ENCODE peak calls at places on chromosomes 11 and 22, in seven cellular contexts. Z is HS-5; F is sciatic nerve; L is germinal center; D is SHP77; Q is PC-3; W is stimulated activated CD4-positive, alpha-beta T cell treated with anti-CD3 and anti-CD28 coated beads, Interleukin-2, amount 100 ng/mL, for 48 hours. H is an unnamed sample.

GRCh38 chr11:69558519-69558941 is 77.1 kb downstream of the LINC01488 start:
- DNase-seq in D (no peak), F (no peak), W (no peak), Q (no peak), L (no peak), Z (no peak), H (no peak)

GRCh38 chr11:134026655-134027343 is 42.1 kb upstream of the JAM3 start:
- DNase-seq in F (no peak), D (no peak), W (no peak), Z (no peak), Q (no peak), L (no peak), H (no peak)

GRCh38 chr11:2580444-2581050 is 119.2 kb downstream of the KCNQ1OT1 start:
- DNase-seq in D (no peak), Q (no peak), F (peak; percentile 53), Z (no peak), W (no peak), L (no peak), H (no peak)

GRCh38 chr11:129917231-129917630 is 21.9 kb upstream of the NFRKB start:
- DNase-seq in W (no peak), Q (peak; percentile 60), Z (no peak), D (no peak), F (no peak), L (no peak), H (no peak)

GRCh38 chr11:67312187-67313021 is 9.1 kb downstream of the SSH3 start:
- DNase-seq in F (no peak), L (no peak), Z (no peak), D (no peak), Q (peak; percentile 96), W (no peak), H (no peak)

GRCh38 chr22:28051787-28052356 is 132.8 kb upstream of the PITPNB start:
- DNase-seq in Z (no peak), Q (peak; percentile 63), W (peak; percentile 33), F (peak; percentile 84), L (peak; percentile 6), D (peak; percentile 31), H (no peak)

GRCh38 chr22:45485271-45485670 is 17.4 kb upstream of the FBLN1 start:
- DNase-seq in Z (no peak), Q (no peak), D (no peak), W (no peak), F (peak; percentile 61), L (no peak), H (no peak)

GRCh38 chr11:22976146-22976545 is 115.9 kb upstream of the CCDC179 start:
- DNase-seq in L (no peak), F (no peak), W (no peak), Q (peak; percentile 85), D (no peak), Z (peak; percentile 52), H (no peak)

GRCh38 chr11:70567680-70568503 is 169.6 kb downstream of the CTTN start:
- DNase-seq in Q (no peak), D (no peak), F (no peak), Z (no peak), L (no peak), W (no peak), H (no peak)

GRCh38 chr11:115576606-115577005 is 72.4 kb upstream of the CADM1 start:
- DNase-seq in D (no peak), L (no peak), F (no peak), W (no peak), Q (no peak), Z (no peak), H (no peak)

GRCh38 chr22:47308886-47309285 is 546.4 kb downstream of the TBC1D22A start:
- DNase-seq in Z (no peak), Q (no peak), F (no peak), D (no peak), W (no peak), L (no peak), H (no peak)

GRCh38 chr11:35021589-35021988 is 105.2 kb downstream of the PDHX start:
- DNase-seq in F (no peak), Z (no peak), L (no peak), Q (no peak), D (no peak), W (no peak), H (no peak)

GRCh38 chr11:129451524-129451923 is 75.9 kb downstream of the BARX2 start:
- DNase-seq in D (no peak), F (no peak), Q (peak; percentile 36), L (no peak), W (no peak), Z (no peak), H (no peak)

GRCh38 chr11:75597636-75598035 is 35.6 kb downstream of the SERPINH1 start:
- DNase-seq in L (peak; percentile 61), Z (no peak), W (no peak), Q (peak; percentile 71), D (peak; percentile 79), F (no peak), H (no peak)

GRCh38 chr11:69044111-69045013 is 4.4 kb upstream of the TPCN2 start:
- DNase-seq in F (peak; percentile 84), D (peak; percentile 59), Q (peak; percentile 86), L (no peak), W (no peak), Z (no peak), H (no peak)

GRCh38 chr11:69657911-69658605 is 17.1 kb downstream of the LTO1 start:
- DNase-seq in Z (no peak), F (peak; percentile 60), Q (no peak), D (no peak), L (no peak), W (no peak), H (no peak)

GRCh38 chr11:17740649-17741235 is 6.2 kb downstream of the KCNC1 start:
- DNase-seq in Z (no peak), L (no peak), Q (no peak), F (peak; percentile 35), D (no peak), W (no peak), H (no peak)

GRCh38 chr22:33397381-33397907 is 339.3 kb upstream of the SYN3 start:
- DNase-seq in Z (no peak), D (no peak), W (no peak), Q (no peak), F (no peak), L (no peak), H (no peak)

GRCh38 chr11:62553839-62554361 is 7.3 kb upstream of the AHNAK start:
- DNase-seq in F (no peak), Z (peak; percentile 95), W (no peak), L (no peak), D (no peak), Q (peak; percentile 96), H (no peak)